ENCODE peak calls at places on chromosomes 16 and 17, in four cellular contexts. W is A549, B is body of pancreas, E is sigmoid colon. P is an unnamed sample.

GRCh38 chr17:9239260-9239820 is 218.0 kb downstream of the NTN1 start:
- DNase-seq in B (no peak), E (no peak), W (no peak), P (no peak)

GRCh38 chr17:925846-926245 is 53.7 kb downstream of the NXN start:
- DNase-seq in E (no peak), W (no peak), B (no peak), P (no peak)

GRCh38 chr16:89317729-89318429 is 100.4 kb downstream of the ZNF778 start:
- DNase-seq in W (no peak), E (no peak), B (no peak), P (no peak)

GRCh38 chr17:72558971-72559476 is 438.2 kb downstream of the SOX9 start:
- DNase-seq in B (no peak), W (no peak), E (no peak), P (no peak)

GRCh38 chr17:8076502-8077266 is 10.8 kb downstream of the ALOX12B start:
- DNase-seq in E (no peak), B (no peak), W (no peak), P (no peak)

GRCh38 chr17:31631759-31632158 is 227.3 kb downstream of the COPRS start:
- DNase-seq in B (no peak), E (no peak), W (no peak), P (no peak)

GRCh38 chr17:55433629-55434422 is 12.2 kb upstream of the MMD start:
- DNase-seq in B (no peak), E (peak; percentile 83), W (peak; percentile 91), P (no peak)

GRCh38 chr16:75288596-75289120 is 37.2 kb upstream of the BCAR1 start:
- DNase-seq in B (no peak), W (no peak), E (no peak), P (no peak)

GRCh38 chr17:39194985-39195524 is 2.4 kb downstream of the CACNB1 start:
- DNase-seq in B (no peak), E (no peak), W (no peak), P (no peak)
- H3K4me3 ChIP-seq in B (no peak overlapping the region), E (no peak overlapping the region), W (no peak overlapping the region), P (no peak overlapping the region)

GRCh38 chr17:5381542-5381941 is 37.9 kb downstream of the NUP88 start:
- DNase-seq in E (no peak), W (no peak), B (no peak), P (no peak)
- TF ChIP-seq POLR2A in E (no peak), W (no peak), B (no peak), P (no peak)

GRCh38 chr17:11997147-11997971 is at the start of gene ZNF18:
- DNase-seq in B (peak; percentile 98), W (peak; percentile 96), E (peak; percentile 98), P (peak; percentile 99)
- TF ChIP-seq CTCF in B (peak; percentile 39), W (no peak), E (no peak), P (no peak)

GRCh38 chr17:6467567-6467966 is 23.3 kb downstream of the PIMREG start:
- DNase-seq in E (no peak), W (no peak), B (no peak), P (no peak)
- H3K4me3 ChIP-seq in E (no peak overlapping the region), W (no peak overlapping the region), B (no peak overlapping the region), P (no peak overlapping the region)

DNA sequence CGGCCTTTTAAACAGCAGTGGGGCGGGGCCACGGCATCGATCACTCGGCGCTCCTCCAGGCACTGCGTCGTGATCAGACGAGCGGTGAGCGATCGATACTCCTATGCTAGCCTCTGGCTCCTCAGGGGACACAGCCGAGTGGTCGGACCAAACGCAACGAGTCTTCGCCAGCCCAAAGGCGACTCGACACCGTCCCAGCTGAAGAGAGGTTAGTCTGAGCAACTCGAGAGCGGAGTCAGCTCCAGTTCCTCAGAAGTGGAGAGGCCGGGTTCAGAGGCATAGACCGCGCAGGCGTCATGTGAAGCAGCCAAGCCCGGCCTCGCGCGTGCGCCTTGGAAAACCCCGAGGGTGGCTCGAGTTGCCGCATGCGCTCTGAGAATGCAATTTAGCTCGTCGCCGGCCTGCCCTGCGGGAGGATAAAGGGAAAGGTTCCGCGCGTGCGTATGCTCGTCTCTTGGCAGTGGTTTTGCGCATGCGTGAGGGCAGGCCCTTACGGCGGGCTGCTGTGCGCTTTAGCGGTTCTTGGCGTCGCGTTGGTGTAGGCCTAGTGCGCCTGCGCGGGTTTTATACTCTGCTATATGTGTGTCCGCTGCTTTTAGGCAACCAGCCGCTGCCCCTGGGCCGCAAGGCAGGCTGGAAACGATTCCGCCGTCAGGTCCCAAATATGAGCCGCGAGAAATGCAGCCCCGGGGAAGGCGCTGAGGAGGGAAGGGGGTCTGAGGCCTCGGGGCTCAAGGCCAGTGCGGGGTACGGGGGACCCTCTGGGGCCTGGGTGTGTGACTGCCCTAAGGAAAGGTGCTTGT is at the start of gene KDM8:
- DNase-seq in E (peak; percentile 100), B (peak; percentile 99), W (peak; percentile 100), P (peak; percentile 99)
- TF ChIP-seq POLR2A in E (peak; percentile 52), B (peak; percentile 95), W (peak; percentile 77), P (no peak)

GRCh38 chr16:54062361-54063346 is 223.9 kb downstream of the IRX3 start:
- DNase-seq in W (no peak), E (no peak), B (no peak), P (no peak)
- TF ChIP-seq CTCF in W (no peak), E (no peak), B (peak; percentile 15), P (no peak)

GRCh38 chr17:45949755-45950320 is 49.2 kb upstream of the STH start:
- DNase-seq in W (no peak), B (no peak), E (peak; percentile 55), P (no peak)

GRCh38 chr17:45946841-45947256 is 52.2 kb upstream of the STH start:
- DNase-seq in E (no peak), B (no peak), W (no peak), P (no peak)

GRCh38 chr17:45948498-45948880 is 50.6 kb upstream of the STH start:
- DNase-seq in B (no peak), E (no peak), W (no peak), P (no peak)

GRCh38 chr17:45950888-45951287 is 48.2 kb upstream of the STH start:
- DNase-seq in W (no peak), B (no peak), E (no peak), P (no peak)

DNA sequence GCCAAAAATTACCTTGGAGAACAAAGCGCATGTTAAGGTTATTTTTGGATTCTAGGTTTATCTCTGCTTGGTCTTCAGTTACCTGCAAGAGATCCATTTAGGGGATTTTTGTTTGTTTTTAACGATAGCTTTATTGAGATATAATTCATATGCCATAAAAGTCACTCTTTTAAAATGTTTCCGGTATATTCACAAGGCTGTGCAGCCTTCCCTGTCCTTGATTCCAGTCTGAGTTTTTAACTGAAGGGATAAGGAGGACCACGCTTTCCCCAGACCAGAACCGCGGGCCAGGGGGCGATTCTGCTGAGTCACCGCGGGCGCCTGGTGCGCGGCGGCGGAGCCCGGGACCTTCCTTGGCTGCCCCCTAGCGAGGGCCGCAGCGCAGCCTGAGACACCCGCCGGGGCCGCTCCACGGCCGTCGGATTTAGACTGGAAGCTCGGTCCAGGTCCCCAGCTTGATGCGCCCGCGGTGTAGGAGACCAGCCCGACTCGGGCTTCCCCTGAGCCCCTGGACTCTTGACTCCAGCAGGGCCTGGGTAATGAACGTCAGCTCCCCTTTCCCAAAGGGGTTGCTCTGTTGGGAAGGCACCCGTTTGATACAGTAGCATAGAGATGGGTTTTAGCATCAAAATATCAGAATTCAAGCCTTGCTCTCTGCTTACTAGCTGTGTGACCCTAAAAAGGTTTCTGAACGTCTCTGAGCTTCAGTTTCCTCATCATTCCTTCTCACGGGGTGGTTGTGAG is 50.0 kb upstream of the STH start:
- DNase-seq in E (peak; percentile 86), B (peak; percentile 77), W (peak; percentile 81), P (peak; percentile 93)
- H3K4me3 ChIP-seq in E (peak overlapping the region; percentile 18), B (no peak overlapping the region), W (peak overlapping the region; percentile 7), P (no peak overlapping the region)

GRCh38 chr17:40063034-40063765 is 435 bp downstream of the THRA start:
- DNase-seq in E (peak; percentile 84), B (peak; percentile 53), W (no peak), P (no peak)
- TF ChIP-seq POLR2A in E (no peak), B (peak; percentile 77), W (no peak), P (no peak)

DNA sequence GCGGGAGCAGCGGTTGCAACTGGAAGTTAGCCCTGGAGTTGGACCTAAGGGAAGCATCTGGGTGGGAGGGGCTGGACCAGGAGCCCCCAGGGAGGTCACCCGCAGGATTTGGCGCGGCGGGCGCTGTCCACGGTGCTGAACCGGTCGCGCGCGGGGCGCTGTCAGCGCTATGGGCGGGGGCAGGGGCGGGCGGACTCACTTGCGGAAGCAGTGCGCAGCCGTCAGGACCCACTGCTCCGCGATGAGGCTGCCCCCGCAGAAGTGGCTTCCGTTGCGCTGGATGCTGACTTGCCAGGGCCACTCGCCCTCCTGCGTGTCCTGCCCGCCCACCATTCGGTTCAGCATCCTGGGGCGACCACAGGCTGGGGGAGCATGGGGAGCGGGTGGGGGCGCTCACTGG is 4.5 kb downstream of the PRSS27 start:
- DNase-seq in E (no peak), B (peak; percentile 59), W (no peak), P (no peak)
- TF ChIP-seq CTCF in E (no peak), B (no peak), W (no peak), P (no peak)

GRCh38 chr16:10936585-10936984 is 5.7 kb downstream of the DEXI start:
- DNase-seq in E (no peak), B (no peak), W (no peak), P (no peak)

GRCh38 chr16:10938844-10939648 is 3.2 kb downstream of the DEXI start:
- DNase-seq in E (no peak), W (no peak), B (no peak), P (no peak)

GRCh38 chr16:10939649-10940206 is 2.5 kb downstream of the DEXI start:
- DNase-seq in W (no peak), B (no peak), E (no peak), P (no peak)

GRCh38 chr16:10937068-10937859 is 5.0 kb downstream of the DEXI start:
- DNase-seq in W (no peak), B (no peak), E (no peak), P (no peak)

DNA sequence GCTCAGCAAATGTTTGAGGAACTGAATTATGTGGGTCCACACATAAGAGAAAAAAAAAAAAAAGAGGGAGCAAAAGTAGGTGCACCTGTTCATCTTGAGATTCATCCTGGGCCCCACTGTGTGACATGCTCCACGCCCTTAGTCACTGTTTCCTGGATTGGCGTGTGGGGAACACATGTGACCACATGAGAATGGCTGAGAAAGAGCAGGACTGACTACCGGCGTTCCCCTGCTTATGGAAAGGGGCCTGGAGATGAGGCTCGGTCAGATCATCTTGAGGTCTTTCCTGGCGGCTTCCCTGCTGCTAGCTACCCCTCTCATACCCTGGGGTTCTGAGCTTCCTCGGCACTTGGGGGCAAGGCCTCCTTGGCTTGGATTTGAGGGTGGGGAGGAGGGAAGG is 3.9 kb downstream of the DEXI start:
- DNase-seq in W (no peak), B (no peak), E (no peak), P (no peak)
- H3K4me3 ChIP-seq in W (no peak overlapping the region), B (no peak overlapping the region), E (no peak overlapping the region), P (no peak overlapping the region)